ENCODE peak calls at places on chromosomes 1 and 21, in five cellular contexts. Q is psoas muscle, K is heart left ventricle, J is HCT116, G is AG04450. L is an unnamed sample.

GRCh38 chr21:42514883-42515228 is 1.2 kb downstream of the SLC37A1 start:
- DNase-seq in Q (no peak), K (no peak), J (no peak), G (no peak), L (no peak)

GRCh38 chr21:33640697-33641338 is 723 bp downstream of the CRYZL1 start:
- DNase-seq in Q (no peak), K (no peak), J (peak), G (no peak), L (no peak)

GRCh38 chr1:192700834-192701271 is 64.9 kb downstream of the RGS13 start:
- DNase-seq in Q (no peak), K (no peak), J (peak), G (peak), L (peak)

GRCh38 chr1:72283204-72284083 is 1.1 kb upstream of the NEGR1 start:
- DNase-seq in Q (peak), K (peak), J (no peak), G (peak), L (peak)

GRCh38 chr1:36367798-36368197 is 17.9 kb downstream of the STK40 start:
- DNase-seq in Q (no peak), K (no peak), J (no peak), G (no peak), L (no peak)

GRCh38 chr21:45019076-45019886 is 55.1 kb upstream of the ADARB1 start:
- DNase-seq in Q (peak), K (peak), J (no peak), G (no peak), L (no peak)

GRCh38 chr1:15605398-15606080 is 11.7 kb upstream of the DDI2 start:
- DNase-seq in Q (no peak), K (no peak), J (no peak), G (no peak), L (no peak)

GRCh38 chr1:29503441-29503840 is 267.1 kb downstream of the PTPRU start:
- DNase-seq in Q (no peak), K (no peak), J (no peak), G (no peak), L (no peak)

GRCh38 chr1:107936498-107937481 is 28.2 kb downstream of the VAV3 start:
- DNase-seq in Q (peak), K (peak), J (peak), G (peak), L (peak)

GRCh38 chr1:161038523-161039153 is at the start of gene TSTD1:
- DNase-seq in Q (peak), K (peak), J (no peak), G (no peak), L (no peak)

GRCh38 chr1:211705439-211706205 is 30.2 kb upstream of the NEK2 start:
- DNase-seq in Q (no peak), K (no peak), J (no peak), G (no peak), L (no peak)

GRCh38 chr21:46215436-46216131 is 13.0 kb downstream of the LSS start:
- DNase-seq in Q (no peak), K (no peak), J (no peak), G (no peak), L (no peak)

GRCh38 chr21:42527489-42528158 is 14.0 kb downstream of the SLC37A1 start:
- DNase-seq in Q (no peak), K (no peak), J (no peak), G (no peak), L (no peak)

GRCh38 chr1:171743014-171743870 is 1.4 kb upstream of the VAMP4 start:
- DNase-seq in Q (no peak), K (no peak), J (no peak), G (peak), L (peak)

GRCh38 chr1:24952413-24952841 is 22.4 kb upstream of the RUNX3 start:
- DNase-seq in Q (no peak), K (peak), J (no peak), G (no peak), L (no peak)

GRCh38 chr1:93148001-93148400 is 32.2 kb downstream of the TMED5 start:
- DNase-seq in Q (no peak), K (no peak), J (no peak), G (no peak), L (no peak)

GRCh38 chr21:34513109-34513675 is 1.2 kb upstream of the KCNE1 start:
- DNase-seq in Q (no peak), K (no peak), J (no peak), G (no peak), L (no peak)

GRCh38 chr1:170487503-170487902 is 44.5 kb upstream of the GORAB start:
- DNase-seq in Q (no peak), K (no peak), J (no peak), G (no peak), L (no peak)

GRCh38 chr1:200977071-200977754 is 46.3 kb downstream of the KIF21B start:
- DNase-seq in Q (no peak), K (no peak), J (no peak), G (no peak), L (no peak)

GRCh38 chr1:247401310-247402098 is 14.5 kb upstream of the NLRP3 start:
- DNase-seq in Q (no peak), K (no peak), J (no peak), G (no peak), L (no peak)

GRCh38 chr21:32392299-32392879 is 423 bp downstream of the URB1 start:
- DNase-seq in Q (no peak), K (no peak), J (no peak), G (no peak), L (no peak)

GRCh38 chr21:43591468-43592050 is 67.7 kb downstream of the HSF2BP start:
- DNase-seq in Q (no peak), K (no peak), J (no peak), G (no peak), L (no peak)

GRCh38 chr1:115186871-115187270 is 97.6 kb upstream of the TSPAN2 start:
- DNase-seq in Q (no peak), K (no peak), J (no peak), G (no peak), L (no peak)

GRCh38 chr1:119893238-119893791 is 3.0 kb downstream of the ADAM30 start:
- DNase-seq in Q (no peak), K (no peak), J (no peak), G (no peak), L (no peak)

GRCh38 chr1:154940213-154940879 is 3.8 kb upstream of the PMVK start:
- DNase-seq in Q (no peak), K (peak), J (no peak), G (no peak), L (no peak)

GRCh38 chr1:220690140-220691038 is at the start of gene C1orf115:
- DNase-seq in Q (peak), K (peak), J (peak), G (no peak), L (no peak)

GRCh38 chr1:64693406-64693805 is 51.5 kb upstream of the RAVER2 start:
- DNase-seq in Q (no peak), K (no peak), J (no peak), G (no peak), L (no peak)

GRCh38 chr21:17900281-17900989 is 81.3 kb upstream of the C21orf91 start:
- DNase-seq in Q (peak), K (peak), J (no peak), G (no peak), L (no peak)

GRCh38 chr1:113747376-113747775 is 11.9 kb downstream of the PHTF1 start:
- DNase-seq in Q (no peak), K (no peak), J (no peak), G (no peak), L (no peak)

GRCh38 chr1:164659621-164660414 is 100.8 kb downstream of the PBX1 start:
- DNase-seq in Q (no peak), K (no peak), J (peak), G (no peak), L (no peak)

GRCh38 chr1:100713636-100714035 is 5.9 kb upstream of the VCAM1 start:
- DNase-seq in Q (no peak), K (no peak), J (no peak), G (no peak), L (no peak)

GRCh38 chr1:87644500-87645245 is 316.0 kb downstream of the LMO4 start:
- DNase-seq in Q (no peak), K (no peak), J (no peak), G (no peak), L (peak)

GRCh38 chr21:36854391-36854790 is 112.1 kb downstream of the HLCS start:
- DNase-seq in Q (no peak), K (peak), J (no peak), G (no peak), L (no peak)

GRCh38 chr1:30414086-30414850 is 309.1 kb downstream of the MATN1 start:
- DNase-seq in Q (no peak), K (no peak), J (no peak), G (no peak), L (no peak)

GRCh38 chr1:101291562-101292035 is 54.8 kb downstream of the S1PR1 start:
- DNase-seq in Q (no peak), K (no peak), J (no peak), G (peak), L (no peak)

GRCh38 chr1:27527223-27527856 is 37.4 kb upstream of the WASF2 start:
- DNase-seq in Q (peak), K (peak), J (no peak), G (peak), L (no peak)

GRCh38 chr1:201741763-201742342 is 87.1 kb upstream of the IPO9 start:
- DNase-seq in Q (no peak), K (no peak), J (no peak), G (no peak), L (no peak)

GRCh38 chr1:8472668-8473067 is 154.8 kb downstream of the SLC45A1 start:
- DNase-seq in Q (no peak), K (no peak), J (no peak), G (no peak), L (no peak)
- H3K4me3 ChIP-seq in Q (no peak), K (no peak), J (no peak), G (no peak), L (no peak)

GRCh38 chr1:110675060-110675791 is 486 bp upstream of the KCNA3 start:
- DNase-seq in Q (no peak), K (no peak), J (no peak), G (no peak), L (no peak)
- H3K4me3 ChIP-seq in Q (peak), K (peak), J (no peak), G (peak), L (peak)

GRCh38 chr1:68047659-68048026 is 2.8 kb downstream of the DIRAS3 start:
- DNase-seq in Q (no peak), K (no peak), J (no peak), G (no peak), L (no peak)

GRCh38 chr1:68049941-68050878 is at the start of gene DIRAS3:
- DNase-seq in Q (no peak), K (peak), J (peak), G (peak), L (peak)

GRCh38 chr1:68046423-68046822 is 4.0 kb downstream of the DIRAS3 start:
- DNase-seq in Q (no peak), K (no peak), J (no peak), G (no peak), L (no peak)

GRCh38 chr1:68045511-68046180 is 4.8 kb downstream of the DIRAS3 start:
- DNase-seq in Q (no peak), K (no peak), J (no peak), G (no peak), L (no peak)

DNA sequence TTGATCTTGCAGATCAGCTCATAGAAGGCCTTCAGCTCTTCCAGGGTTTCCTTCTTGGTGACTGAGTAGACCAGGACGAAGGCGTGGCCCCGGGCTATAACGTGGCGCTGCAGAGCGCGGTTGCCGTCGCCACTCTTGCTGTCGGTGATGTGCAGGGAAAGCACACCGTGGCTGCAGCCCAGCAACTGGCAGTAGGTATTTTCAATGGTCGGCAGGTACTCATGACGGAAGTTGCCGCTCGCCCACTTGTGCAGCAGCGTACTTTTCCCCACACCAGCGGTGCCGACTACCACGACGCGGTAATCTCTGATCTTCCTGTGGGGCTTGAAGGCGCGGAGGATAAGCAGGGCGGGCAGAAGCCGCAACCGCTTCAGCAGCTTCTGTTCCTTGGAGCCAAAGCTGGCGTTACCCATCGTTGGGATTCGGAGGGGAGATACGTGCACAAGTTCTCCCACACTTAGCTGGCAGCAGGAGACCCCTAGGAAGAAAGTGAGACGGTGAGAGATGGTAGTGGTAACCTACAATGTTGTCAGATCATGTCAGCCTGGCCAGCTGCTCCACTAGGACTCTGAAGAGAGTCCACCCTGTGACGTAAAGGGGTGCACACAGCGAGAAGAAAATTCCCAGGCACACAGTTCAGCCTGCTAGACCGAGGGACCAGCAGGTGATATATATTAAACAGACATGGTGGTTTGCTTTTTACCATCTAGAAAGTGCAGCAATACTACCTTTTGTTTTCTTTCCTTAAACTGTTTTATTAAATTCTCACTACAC is 3.4 kb downstream of the DIRAS3 start:
- DNase-seq in Q (no peak), K (no peak), J (no peak), G (no peak), L (no peak)
- H3K4me3 ChIP-seq in Q (no peak), K (no peak), J (no peak), G (no peak), L (no peak)

DNA sequence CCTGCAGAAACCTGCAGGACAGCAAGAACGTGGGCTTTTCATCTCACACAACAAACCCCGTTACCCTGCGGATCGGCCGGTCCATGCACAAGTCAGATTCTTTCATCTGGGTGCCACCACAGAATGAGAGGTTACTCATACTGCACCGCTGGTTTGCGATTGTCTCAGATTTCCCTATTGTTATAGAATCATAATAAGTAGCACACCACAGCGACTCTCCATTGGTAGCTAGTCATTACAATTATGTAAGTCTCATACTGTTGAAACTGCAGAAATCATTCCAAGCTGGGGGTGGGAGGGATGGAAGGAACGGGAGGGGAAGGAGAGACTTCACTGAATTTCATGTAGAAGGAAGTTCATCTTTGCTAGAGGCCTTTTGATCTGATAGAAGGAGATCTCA is 221.0 kb downstream of the KIF26B start:
- DNase-seq in Q (no peak), K (no peak), J (no peak), G (no peak), L (no peak)
- H3K4me3 ChIP-seq in Q (no peak), K (no peak), J (no peak), G (no peak), L (no peak)

GRCh38 chr1:40887012-40887378 is 24.8 kb upstream of the CITED4 start:
- DNase-seq in Q (no peak), K (no peak), J (no peak), G (no peak), L (no peak)

GRCh38 chr1:40884055-40884795 is 22.1 kb upstream of the CITED4 start:
- DNase-seq in Q (no peak), K (no peak), J (no peak), G (no peak), L (no peak)

GRCh38 chr1:40890771-40891170 is 28.6 kb upstream of the CITED4 start:
- DNase-seq in Q (no peak), K (no peak), J (no peak), G (no peak), L (no peak)

GRCh38 chr1:40887652-40888051 is 25.5 kb upstream of the CITED4 start:
- DNase-seq in Q (no peak), K (no peak), J (no peak), G (no peak), L (no peak)

DNA sequence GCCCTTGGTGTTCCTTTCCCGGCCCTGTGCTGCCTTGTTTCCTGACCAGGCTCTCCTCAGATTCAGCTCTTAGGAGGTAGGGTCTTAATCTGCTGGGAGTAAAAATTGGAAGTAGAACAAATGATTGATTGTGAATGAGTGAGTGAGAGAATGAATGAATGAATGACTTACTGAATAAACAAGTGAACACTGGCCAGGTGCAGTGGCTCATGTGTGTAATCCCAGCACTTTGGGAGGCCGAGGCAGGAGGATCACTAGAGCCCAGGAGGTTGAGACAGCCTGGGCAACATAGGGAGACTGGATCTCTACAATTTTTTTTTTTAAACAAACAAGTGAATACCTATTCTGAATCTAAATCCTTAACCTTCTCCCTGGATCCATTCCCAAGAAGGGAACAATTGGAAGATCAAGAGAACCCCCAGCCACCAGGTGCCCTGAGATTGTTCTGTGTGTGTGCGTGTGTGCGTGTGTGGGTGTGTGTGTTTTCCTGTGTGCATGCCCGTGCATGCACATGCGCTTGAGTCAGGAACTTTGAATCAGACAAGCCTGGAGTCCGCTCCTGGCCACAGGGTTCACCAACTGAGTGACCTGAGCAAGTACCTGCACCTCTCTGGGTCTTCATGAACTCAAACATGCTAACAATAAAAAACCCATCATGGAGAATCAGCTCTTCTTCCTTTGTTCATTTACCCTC is 24.3 kb upstream of the CITED4 start:
- DNase-seq in Q (no peak), K (no peak), J (no peak), G (no peak), L (no peak)
- H3K4me3 ChIP-seq in Q (no peak), K (no peak), J (no peak), G (no peak), L (no peak)

GRCh38 chr21:38489283-38489677 is 9.0 kb downstream of the ERG start:
- DNase-seq in Q (no peak), K (no peak), J (no peak), G (no peak), L (no peak)
- H3K4me3 ChIP-seq in Q (no peak), K (no peak), J (no peak), G (no peak), L (no peak)

GRCh38 chr1:67332653-67333529 is 25.2 kb downstream of the IL12RB2 start:
- DNase-seq in Q (no peak), K (no peak), J (no peak), G (no peak), L (no peak)
- H3K4me3 ChIP-seq in Q (no peak), K (no peak), J (no peak), G (no peak), L (no peak)